ENCODE peak calls at places on chromosome 15, in five cellular contexts. One of them, this sample, is unnamed.

GRCh38 chr15:72585659-72586058 is 68.8 kb upstream of the GOLGA6B start:
- DNase-seq in fibroblast of lung: peak; percentile 25
- DNase-seq in progenitor cell of endocrine pancreas: no peak
- DNase-seq in uterus: no peak
- DNase-seq in GM20000: no peak
- DNase-seq in this sample: no peak

GRCh38 chr15:57591822-57592367 is at the start of gene MYZAP:
- DNase-seq in fibroblast of lung: peak; percentile 31
- DNase-seq in GM20000: peak; percentile 66
- DNase-seq in progenitor cell of endocrine pancreas: peak; percentile 55
- DNase-seq in uterus: peak; percentile 38
- DNase-seq in this sample: no peak

GRCh38 chr15:71294636-71295241 is 179.5 kb downstream of the THSD4 start:
- DNase-seq in GM20000: no peak
- DNase-seq in uterus: peak; percentile 59
- DNase-seq in fibroblast of lung: peak; percentile 97
- DNase-seq in progenitor cell of endocrine pancreas: no peak
- DNase-seq in this sample: peak; percentile 99

GRCh38 chr15:47293763-47294162 is 423.5 kb upstream of the SEMA6D start:
- DNase-seq in GM20000: no peak
- DNase-seq in fibroblast of lung: peak; percentile 92
- DNase-seq in progenitor cell of endocrine pancreas: no peak
- DNase-seq in uterus: peak; percentile 19
- DNase-seq in this sample: no peak

GRCh38 chr15:31857194-31857593 is 173.1 kb upstream of the CHRNA7 start:
- DNase-seq in progenitor cell of endocrine pancreas: no peak
- DNase-seq in GM20000: no peak
- DNase-seq in fibroblast of lung: no peak
- DNase-seq in uterus: no peak
- DNase-seq in this sample: no peak

GRCh38 chr15:45630958-45631691 is 3.7 kb upstream of the SQOR start:
- DNase-seq in fibroblast of lung: peak; percentile 93
- DNase-seq in uterus: peak; percentile 48
- DNase-seq in progenitor cell of endocrine pancreas: no peak
- DNase-seq in GM20000: no peak
- DNase-seq in this sample: peak; percentile 81

GRCh38 chr15:61396235-61396927 is 167.3 kb upstream of the RORA start:
- DNase-seq in GM20000: no peak
- DNase-seq in fibroblast of lung: no peak
- DNase-seq in progenitor cell of endocrine pancreas: no peak
- DNase-seq in uterus: no peak
- DNase-seq in this sample: no peak

GRCh38 chr15:85482896-85483295 is 102.5 kb downstream of the AKAP13 start:
- DNase-seq in progenitor cell of endocrine pancreas: no peak
- DNase-seq in fibroblast of lung: peak; percentile 94
- DNase-seq in uterus: peak; percentile 39
- DNase-seq in GM20000: no peak
- DNase-seq in this sample: no peak

GRCh38 chr15:51775967-51776816 is 24.8 kb downstream of the TMOD2 start:
- DNase-seq in progenitor cell of endocrine pancreas: peak; percentile 36
- DNase-seq in fibroblast of lung: peak; percentile 30
- DNase-seq in uterus: peak; percentile 54
- DNase-seq in GM20000: peak; percentile 58
- DNase-seq in this sample: no peak

GRCh38 chr15:72033711-72034110 is 84.2 kb downstream of the MYO9A start:
- DNase-seq in uterus: no peak
- DNase-seq in GM20000: no peak
- DNase-seq in progenitor cell of endocrine pancreas: no peak
- DNase-seq in fibroblast of lung: peak; percentile 49
- DNase-seq in this sample: no peak

GRCh38 chr15:32826685-32827084 is 108.9 kb downstream of the GREM1 start:
- DNase-seq in GM20000: no peak
- DNase-seq in progenitor cell of endocrine pancreas: no peak
- DNase-seq in fibroblast of lung: no peak
- DNase-seq in uterus: no peak
- DNase-seq in this sample: no peak

GRCh38 chr15:67199391-67199790 is 55.1 kb downstream of the AAGAB start:
- DNase-seq in GM20000: no peak
- DNase-seq in fibroblast of lung: peak; percentile 66
- DNase-seq in uterus: no peak
- DNase-seq in progenitor cell of endocrine pancreas: no peak
- DNase-seq in this sample: no peak

GRCh38 chr15:82950746-82951370 is 1.7 kb downstream of the HOMER2 start:
- DNase-seq in fibroblast of lung: no peak
- DNase-seq in GM20000: peak; percentile 73
- DNase-seq in uterus: no peak
- DNase-seq in progenitor cell of endocrine pancreas: no peak
- DNase-seq in this sample: no peak

GRCh38 chr15:76193934-76194333 is 117.3 kb downstream of the ETFA start:
- DNase-seq in progenitor cell of endocrine pancreas: no peak
- DNase-seq in uterus: no peak
- DNase-seq in fibroblast of lung: no peak
- DNase-seq in GM20000: no peak
- DNase-seq in this sample: no peak

GRCh38 chr15:48868549-48868948 is 9.4 kb upstream of the EID1 start:
- DNase-seq in progenitor cell of endocrine pancreas: no peak
- DNase-seq in fibroblast of lung: peak; percentile 88
- DNase-seq in GM20000: no peak
- DNase-seq in uterus: no peak
- DNase-seq in this sample: no peak

GRCh38 chr15:79381593-79381992 is 50.5 kb upstream of the MINAR1 start:
- DNase-seq in progenitor cell of endocrine pancreas: no peak
- DNase-seq in GM20000: no peak
- DNase-seq in uterus: no peak
- DNase-seq in fibroblast of lung: no peak
- DNase-seq in this sample: no peak

GRCh38 chr15:82850242-82850591 is 40.8 kb downstream of the WHAMM start:
- DNase-seq in uterus: no peak
- DNase-seq in fibroblast of lung: peak; percentile 23
- DNase-seq in GM20000: no peak
- DNase-seq in progenitor cell of endocrine pancreas: no peak
- DNase-seq in this sample: peak; percentile 55

GRCh38 chr15:52556524-52556923 is 12.3 kb downstream of the ARPP19 start:
- DNase-seq in fibroblast of lung: no peak
- DNase-seq in progenitor cell of endocrine pancreas: no peak
- DNase-seq in GM20000: no peak
- DNase-seq in uterus: no peak
- DNase-seq in this sample: no peak

GRCh38 chr15:84633311-84634227 is 20.5 kb downstream of the WDR73 start:
- DNase-seq in progenitor cell of endocrine pancreas: peak; percentile 43
- DNase-seq in GM20000: peak; percentile 66
- DNase-seq in uterus: peak; percentile 54
- DNase-seq in fibroblast of lung: peak; percentile 83
- DNase-seq in this sample: peak; percentile 88

GRCh38 chr15:52496776-52497470 is 31.8 kb downstream of the MYO5A start:
- DNase-seq in uterus: no peak
- DNase-seq in fibroblast of lung: peak; percentile 51
- DNase-seq in progenitor cell of endocrine pancreas: no peak
- DNase-seq in GM20000: no peak
- DNase-seq in this sample: no peak

GRCh38 chr15:58568157-58568571 is 136.4 kb downstream of the LIPC start:
- DNase-seq in uterus: no peak
- DNase-seq in fibroblast of lung: no peak
- DNase-seq in GM20000: no peak
- DNase-seq in progenitor cell of endocrine pancreas: no peak
- DNase-seq in this sample: no peak

GRCh38 chr15:83208357-83208661 is 686 bp upstream of the HDGFL3 start:
- DNase-seq in uterus: no peak
- DNase-seq in progenitor cell of endocrine pancreas: no peak
- DNase-seq in GM20000: no peak
- DNase-seq in fibroblast of lung: no peak
- DNase-seq in this sample: no peak

GRCh38 chr15:63523306-63523990 is 19.1 kb downstream of the USP3 start:
- DNase-seq in progenitor cell of endocrine pancreas: no peak
- DNase-seq in uterus: no peak
- DNase-seq in GM20000: no peak
- DNase-seq in fibroblast of lung: peak; percentile 63
- DNase-seq in this sample: no peak

GRCh38 chr15:66655511-66655910 is 46.5 kb upstream of the SMAD6 start:
- DNase-seq in GM20000: no peak
- DNase-seq in fibroblast of lung: no peak
- DNase-seq in uterus: no peak
- DNase-seq in progenitor cell of endocrine pancreas: no peak
- DNase-seq in this sample: no peak

GRCh38 chr15:77511869-77512268 is 91.2 kb downstream of the HMG20A start:
- DNase-seq in uterus: no peak
- DNase-seq in progenitor cell of endocrine pancreas: no peak
- DNase-seq in fibroblast of lung: no peak
- DNase-seq in GM20000: no peak
- DNase-seq in this sample: no peak

GRCh38 chr15:76994971-76995945 is at the start of gene PSTPIP1:
- DNase-seq in uterus: no peak
- DNase-seq in GM20000: peak; percentile 56
- DNase-seq in fibroblast of lung: no peak
- DNase-seq in progenitor cell of endocrine pancreas: no peak
- DNase-seq in this sample: peak; percentile 76

GRCh38 chr15:67109141-67110034 is 44.0 kb downstream of the SMAD3 start:
- DNase-seq in progenitor cell of endocrine pancreas: no peak
- DNase-seq in GM20000: peak; percentile 48
- DNase-seq in fibroblast of lung: peak; percentile 99
- DNase-seq in uterus: peak; percentile 71
- DNase-seq in this sample: no peak

GRCh38 chr15:82554351-82554750 is 14.1 kb upstream of the RPS17 start:
- DNase-seq in GM20000: no peak
- DNase-seq in uterus: no peak
- DNase-seq in fibroblast of lung: no peak
- DNase-seq in progenitor cell of endocrine pancreas: no peak
- DNase-seq in this sample: no peak

GRCh38 chr15:75849167-75849566 is 5.9 kb downstream of the UBE2Q2 start:
- DNase-seq in uterus: no peak
- DNase-seq in fibroblast of lung: no peak
- DNase-seq in GM20000: no peak
- DNase-seq in progenitor cell of endocrine pancreas: no peak
- DNase-seq in this sample: no peak

GRCh38 chr15:97904196-97904572 is 56.3 kb upstream of the ARRDC4 start:
- DNase-seq in GM20000: peak; percentile 19
- DNase-seq in fibroblast of lung: peak; percentile 54
- DNase-seq in progenitor cell of endocrine pancreas: peak; percentile 69
- DNase-seq in uterus: peak; percentile 48
- DNase-seq in this sample: peak; percentile 85

GRCh38 chr15:68335251-68335650 is 57.7 kb downstream of the FEM1B start:
- DNase-seq in GM20000: no peak
- DNase-seq in uterus: no peak
- DNase-seq in progenitor cell of endocrine pancreas: no peak
- DNase-seq in fibroblast of lung: peak; percentile 23
- DNase-seq in this sample: no peak

GRCh38 chr15:32067115-32067514 is 36.8 kb downstream of the CHRNA7 start:
- DNase-seq in uterus: no peak
- DNase-seq in progenitor cell of endocrine pancreas: no peak
- DNase-seq in fibroblast of lung: no peak
- DNase-seq in GM20000: no peak
- DNase-seq in this sample: no peak

GRCh38 chr15:61220125-61220524 is 9.0 kb downstream of the RORA start:
- DNase-seq in uterus: no peak
- DNase-seq in fibroblast of lung: no peak
- DNase-seq in GM20000: no peak
- DNase-seq in progenitor cell of endocrine pancreas: no peak
- DNase-seq in this sample: no peak

DNA sequence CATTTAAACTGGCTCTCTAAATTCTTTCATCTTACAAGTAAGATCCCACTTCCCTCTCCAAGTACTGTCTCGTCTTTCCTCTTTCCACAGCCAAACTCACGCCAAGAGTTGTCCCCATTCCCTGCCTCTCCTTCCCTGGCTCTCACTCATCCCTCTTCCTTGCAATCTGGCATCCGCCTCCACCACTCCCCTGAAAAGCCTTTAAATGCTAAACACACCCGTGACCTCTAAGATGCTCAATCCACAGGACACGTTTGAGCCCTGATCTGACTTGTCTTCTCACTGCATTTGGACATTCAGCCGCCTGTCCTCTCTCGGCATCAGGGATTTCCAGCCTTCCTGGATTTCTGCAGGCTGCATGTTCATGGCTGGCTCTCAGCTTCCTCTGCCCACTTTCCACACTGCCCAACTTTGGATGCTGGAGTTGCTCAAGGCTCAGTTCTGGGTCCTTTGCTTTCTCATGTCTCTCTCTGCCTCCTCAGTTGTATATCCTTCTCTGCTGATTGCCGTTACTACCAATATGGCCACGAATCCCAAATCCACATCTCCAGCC is 7.7 kb upstream of the INSYN1 start:
- DNase-seq in progenitor cell of endocrine pancreas: no peak
- DNase-seq in fibroblast of lung: no peak
- DNase-seq in GM20000: no peak
- DNase-seq in uterus: no peak
- DNase-seq in this sample: no peak
- TF ChIP-seq CTCF in progenitor cell of endocrine pancreas: no peak
- TF ChIP-seq CTCF in fibroblast of lung: no peak
- TF ChIP-seq CTCF in GM20000: no peak
- TF ChIP-seq CTCF in uterus: no peak
- TF ChIP-seq CTCF in this sample: no peak

DNA sequence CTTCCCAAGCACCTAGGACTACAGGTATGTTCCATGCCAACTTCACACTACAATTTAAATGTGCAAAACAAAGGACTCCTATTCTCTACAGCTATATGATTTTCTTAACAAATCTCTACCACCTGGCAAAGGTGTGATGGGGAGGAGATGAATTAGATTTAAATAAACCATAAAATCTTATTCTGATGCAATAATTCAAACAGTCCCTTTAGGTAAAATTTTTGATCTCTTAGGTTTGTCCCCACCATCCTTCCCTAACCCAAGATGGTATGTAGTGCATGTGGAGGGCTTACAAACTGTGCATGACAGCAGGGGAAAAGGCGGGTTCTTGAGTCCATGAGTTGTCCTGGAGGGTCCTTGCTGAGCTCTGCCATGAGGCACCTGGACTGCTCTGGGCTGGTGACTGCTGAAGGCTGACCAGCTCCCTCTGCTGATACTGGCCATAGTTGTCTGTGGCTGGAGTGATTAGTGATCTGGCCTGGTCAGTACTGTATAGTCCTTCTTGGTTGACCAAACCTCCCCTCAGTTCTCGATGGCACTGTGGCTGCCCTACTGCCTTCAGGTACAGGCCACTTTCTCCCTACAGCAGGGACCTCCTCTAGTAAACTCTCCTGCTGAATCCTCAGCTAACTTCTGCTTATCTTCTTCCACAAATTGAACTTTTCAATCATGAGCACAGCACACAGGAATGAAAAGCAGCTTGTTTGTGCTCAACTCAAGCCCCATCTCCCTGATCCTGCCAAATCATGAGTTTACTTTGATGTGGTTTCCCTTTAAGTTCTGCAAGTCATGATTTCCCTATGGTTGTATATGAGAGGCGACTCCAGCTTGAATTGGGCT is 30.1 kb downstream of the CFAP161 start:
- DNase-seq in progenitor cell of endocrine pancreas: no peak
- DNase-seq in fibroblast of lung: peak; percentile 91
- DNase-seq in uterus: no peak
- DNase-seq in GM20000: no peak
- DNase-seq in this sample: no peak
- TF ChIP-seq CTCF in progenitor cell of endocrine pancreas: no peak
- TF ChIP-seq CTCF in fibroblast of lung: peak; percentile 14
- TF ChIP-seq CTCF in uterus: no peak
- TF ChIP-seq CTCF in GM20000: no peak
- TF ChIP-seq CTCF in this sample: no peak

GRCh38 chr15:70214266-70214665 is 116.5 kb upstream of the TLE3 start:
- DNase-seq in uterus: no peak
- DNase-seq in progenitor cell of endocrine pancreas: no peak
- DNase-seq in GM20000: no peak
- DNase-seq in fibroblast of lung: no peak
- DNase-seq in this sample: no peak
- TF ChIP-seq CTCF in uterus: no peak
- TF ChIP-seq CTCF in progenitor cell of endocrine pancreas: no peak
- TF ChIP-seq CTCF in GM20000: no peak
- TF ChIP-seq CTCF in fibroblast of lung: no peak
- TF ChIP-seq CTCF in this sample: no peak

GRCh38 chr15:43209059-43209824 is 11.6 kb downstream of the EPB42 start:
- DNase-seq in GM20000: no peak
- DNase-seq in progenitor cell of endocrine pancreas: no peak
- DNase-seq in uterus: no peak
- DNase-seq in fibroblast of lung: no peak
- DNase-seq in this sample: peak; percentile 67
- TF ChIP-seq CTCF in GM20000: no peak
- TF ChIP-seq CTCF in progenitor cell of endocrine pancreas: peak; percentile 44
- TF ChIP-seq CTCF in uterus: no peak
- TF ChIP-seq CTCF in fibroblast of lung: no peak
- TF ChIP-seq CTCF in this sample: peak; percentile 23